ENCODE peak calls at places on chromosomes 16 and 17, in six cellular contexts. One of them, this sample, is unnamed.

GRCh38 chr17:44557653-44558285 is 485 bp downstream of the FZD2 start:
- DNase-seq in HCT116: no peak
- DNase-seq in astrocyte: peak; percentile 69
- DNase-seq in fibroblast of lung: peak; percentile 73
- DNase-seq in CD8-positive, alpha-beta T cell: no peak
- DNase-seq in left ventricle myocardium inferior: peak; percentile 41
- DNase-seq in this sample: peak; percentile 73

GRCh38 chr17:78040561-78041400 is 82.3 kb downstream of the TNRC6C start:
- DNase-seq in HCT116: peak; percentile 56
- DNase-seq in astrocyte: peak; percentile 39
- DNase-seq in fibroblast of lung: peak; percentile 65
- DNase-seq in CD8-positive, alpha-beta T cell: no peak
- DNase-seq in left ventricle myocardium inferior: peak; percentile 63
- DNase-seq in this sample: peak; percentile 44

GRCh38 chr17:17076066-17076465 is 33.8 kb downstream of the MPRIP start:
- DNase-seq in HCT116: no peak
- DNase-seq in astrocyte: no peak
- DNase-seq in fibroblast of lung: no peak
- DNase-seq in CD8-positive, alpha-beta T cell: no peak
- DNase-seq in left ventricle myocardium inferior: no peak
- DNase-seq in this sample: no peak

GRCh38 chr16:69600202-69600601 is 34.4 kb downstream of the NFAT5 start:
- DNase-seq in HCT116: no peak
- DNase-seq in astrocyte: no peak
- DNase-seq in fibroblast of lung: no peak
- DNase-seq in CD8-positive, alpha-beta T cell: no peak
- DNase-seq in left ventricle myocardium inferior: no peak
- DNase-seq in this sample: no peak

GRCh38 chr17:78568494-78569115 is 8.6 kb downstream of the DNAH17 start:
- DNase-seq in HCT116: no peak
- DNase-seq in astrocyte: peak; percentile 10
- DNase-seq in fibroblast of lung: peak; percentile 21
- DNase-seq in CD8-positive, alpha-beta T cell: no peak
- DNase-seq in left ventricle myocardium inferior: no peak
- DNase-seq in this sample: no peak

GRCh38 chr17:78127240-78127887 is 1.2 kb downstream of the TMC6 start:
- DNase-seq in HCT116: no peak
- DNase-seq in astrocyte: no peak
- DNase-seq in fibroblast of lung: no peak
- DNase-seq in CD8-positive, alpha-beta T cell: peak; percentile 64
- DNase-seq in left ventricle myocardium inferior: peak; percentile 78
- DNase-seq in this sample: no peak

GRCh38 chr16:30526137-30526822 is at the start of gene ZNF768:
- DNase-seq in HCT116: no peak
- DNase-seq in astrocyte: no peak
- DNase-seq in fibroblast of lung: peak; percentile 9
- DNase-seq in CD8-positive, alpha-beta T cell: peak; percentile 30
- DNase-seq in left ventricle myocardium inferior: peak; percentile 39
- DNase-seq in this sample: no peak

GRCh38 chr16:12544477-12545291 is 259.0 kb downstream of the CPPED1 start:
- DNase-seq in HCT116: no peak
- DNase-seq in astrocyte: peak; percentile 21
- DNase-seq in fibroblast of lung: no peak
- DNase-seq in CD8-positive, alpha-beta T cell: no peak
- DNase-seq in left ventricle myocardium inferior: no peak
- DNase-seq in this sample: no peak

GRCh38 chr16:20904507-20905079 is 4.0 kb downstream of the LYRM1 start:
- DNase-seq in HCT116: peak; percentile 85
- DNase-seq in astrocyte: peak; percentile 98
- DNase-seq in fibroblast of lung: peak; percentile 59
- DNase-seq in CD8-positive, alpha-beta T cell: no peak
- DNase-seq in left ventricle myocardium inferior: no peak
- DNase-seq in this sample: peak; percentile 78

GRCh38 chr17:43314582-43314981 is 80.8 kb upstream of the RNU2-1 start:
- DNase-seq in HCT116: no peak
- DNase-seq in astrocyte: no peak
- DNase-seq in fibroblast of lung: no peak
- DNase-seq in CD8-positive, alpha-beta T cell: no peak
- DNase-seq in left ventricle myocardium inferior: no peak
- DNase-seq in this sample: no peak

GRCh38 chr16:89290472-89290871 is 73.0 kb downstream of the ZNF778 start:
- DNase-seq in HCT116: no peak
- DNase-seq in astrocyte: no peak
- DNase-seq in fibroblast of lung: no peak
- DNase-seq in CD8-positive, alpha-beta T cell: no peak
- DNase-seq in left ventricle myocardium inferior: no peak
- DNase-seq in this sample: no peak

GRCh38 chr16:53509906-53510703 is 7.1 kb upstream of the AKTIP start:
- DNase-seq in HCT116: peak; percentile 38
- DNase-seq in astrocyte: peak; percentile 20
- DNase-seq in fibroblast of lung: peak; percentile 71
- DNase-seq in CD8-positive, alpha-beta T cell: peak; percentile 31
- DNase-seq in left ventricle myocardium inferior: peak; percentile 68
- DNase-seq in this sample: no peak

GRCh38 chr16:74480150-74481029 is 59.1 kb upstream of the CLEC18B start:
- DNase-seq in HCT116: peak; percentile 71
- DNase-seq in astrocyte: peak; percentile 33
- DNase-seq in fibroblast of lung: peak; percentile 34
- DNase-seq in CD8-positive, alpha-beta T cell: no peak
- DNase-seq in left ventricle myocardium inferior: peak; percentile 30
- DNase-seq in this sample: peak; percentile 74

GRCh38 chr17:61495161-61495857 is 43.1 kb downstream of the TBX4 start:
- DNase-seq in HCT116: peak; percentile 93
- DNase-seq in astrocyte: peak; percentile 33
- DNase-seq in fibroblast of lung: peak; percentile 38
- DNase-seq in CD8-positive, alpha-beta T cell: no peak
- DNase-seq in left ventricle myocardium inferior: no peak
- DNase-seq in this sample: no peak

GRCh38 chr16:65125322-65125721 is 3.5 kb upstream of the CDH11 start:
- DNase-seq in HCT116: no peak
- DNase-seq in astrocyte: peak; percentile 52
- DNase-seq in fibroblast of lung: no peak
- DNase-seq in CD8-positive, alpha-beta T cell: no peak
- DNase-seq in left ventricle myocardium inferior: no peak
- DNase-seq in this sample: no peak

GRCh38 chr16:20397468-20398074 is 7.0 kb downstream of the PDILT start:
- DNase-seq in HCT116: no peak
- DNase-seq in astrocyte: no peak
- DNase-seq in fibroblast of lung: no peak
- DNase-seq in CD8-positive, alpha-beta T cell: no peak
- DNase-seq in left ventricle myocardium inferior: no peak
- DNase-seq in this sample: no peak

GRCh38 chr16:35737076-35737475 is 2277.7 kb downstream of the TP53TG3F start:
- DNase-seq in HCT116: no peak
- DNase-seq in astrocyte: no peak
- DNase-seq in fibroblast of lung: no peak
- DNase-seq in CD8-positive, alpha-beta T cell: no peak
- DNase-seq in left ventricle myocardium inferior: no peak
- DNase-seq in this sample: no peak

GRCh38 chr17:3796822-3797170 is 4.2 kb downstream of the ITGAE start:
- DNase-seq in HCT116: no peak
- DNase-seq in astrocyte: no peak
- DNase-seq in fibroblast of lung: no peak
- DNase-seq in CD8-positive, alpha-beta T cell: no peak
- DNase-seq in left ventricle myocardium inferior: no peak
- DNase-seq in this sample: no peak

GRCh38 chr16:77574867-77575619 is 140.2 kb upstream of the ADAMTS18 start:
- DNase-seq in HCT116: no peak
- DNase-seq in astrocyte: peak; percentile 32
- DNase-seq in fibroblast of lung: no peak
- DNase-seq in CD8-positive, alpha-beta T cell: no peak
- DNase-seq in left ventricle myocardium inferior: no peak
- DNase-seq in this sample: no peak

GRCh38 chr17:74760404-74761105 is 12.1 kb downstream of the NHERF1 start:
- DNase-seq in HCT116: no peak
- DNase-seq in astrocyte: no peak
- DNase-seq in fibroblast of lung: no peak
- DNase-seq in CD8-positive, alpha-beta T cell: no peak
- DNase-seq in left ventricle myocardium inferior: no peak
- DNase-seq in this sample: peak; percentile 81

GRCh38 chr16:77841275-77841640 is 52.9 kb downstream of the VAT1L start:
- DNase-seq in HCT116: no peak
- DNase-seq in astrocyte: no peak
- DNase-seq in fibroblast of lung: no peak
- DNase-seq in CD8-positive, alpha-beta T cell: no peak
- DNase-seq in left ventricle myocardium inferior: no peak
- DNase-seq in this sample: no peak

GRCh38 chr17:28973414-28973813 is 22.1 kb upstream of the PHF12 start:
- DNase-seq in HCT116: no peak
- DNase-seq in astrocyte: peak; percentile 68
- DNase-seq in fibroblast of lung: peak; percentile 33
- DNase-seq in CD8-positive, alpha-beta T cell: no peak
- DNase-seq in left ventricle myocardium inferior: peak; percentile 84
- DNase-seq in this sample: no peak

GRCh38 chr17:67239597-67239996 is 5.4 kb downstream of the HELZ start:
- DNase-seq in HCT116: no peak
- DNase-seq in astrocyte: peak; percentile 72
- DNase-seq in fibroblast of lung: peak; percentile 49
- DNase-seq in CD8-positive, alpha-beta T cell: no peak
- DNase-seq in left ventricle myocardium inferior: no peak
- DNase-seq in this sample: peak; percentile 68

GRCh38 chr16:57000271-57001025 is 11.1 kb downstream of the NLRC5 start:
- DNase-seq in HCT116: peak; percentile 19
- DNase-seq in astrocyte: peak; percentile 95
- DNase-seq in fibroblast of lung: peak; percentile 87
- DNase-seq in CD8-positive, alpha-beta T cell: no peak
- DNase-seq in left ventricle myocardium inferior: peak; percentile 61
- DNase-seq in this sample: peak; percentile 88

GRCh38 chr16:57001026-57001669 is 11.8 kb downstream of the NLRC5 start:
- DNase-seq in HCT116: no peak
- DNase-seq in astrocyte: no peak
- DNase-seq in fibroblast of lung: no peak
- DNase-seq in CD8-positive, alpha-beta T cell: no peak
- DNase-seq in left ventricle myocardium inferior: no peak
- DNase-seq in this sample: no peak

GRCh38 chr16:57004387-57005250 is 15.3 kb downstream of the NLRC5 start:
- DNase-seq in HCT116: no peak
- DNase-seq in astrocyte: no peak
- DNase-seq in fibroblast of lung: no peak
- DNase-seq in CD8-positive, alpha-beta T cell: no peak
- DNase-seq in left ventricle myocardium inferior: no peak
- DNase-seq in this sample: peak; percentile 49

GRCh38 chr16:57007050-57007449 is 17.7 kb downstream of the NLRC5 start:
- DNase-seq in HCT116: no peak
- DNase-seq in astrocyte: no peak
- DNase-seq in fibroblast of lung: no peak
- DNase-seq in CD8-positive, alpha-beta T cell: no peak
- DNase-seq in left ventricle myocardium inferior: no peak
- DNase-seq in this sample: no peak

GRCh38 chr16:57003439-57004386 is 14.4 kb downstream of the NLRC5 start:
- DNase-seq in HCT116: no peak
- DNase-seq in astrocyte: no peak
- DNase-seq in fibroblast of lung: no peak
- DNase-seq in CD8-positive, alpha-beta T cell: no peak
- DNase-seq in left ventricle myocardium inferior: no peak
- DNase-seq in this sample: no peak
- H3K4me1 ChIP-seq in HCT116: no peaks in the 10 kb centered on the region
- H3K4me1 ChIP-seq in astrocyte: peaks cover 19% of the 10 kb centered on the region
- H3K4me1 ChIP-seq in fibroblast of lung: peaks cover 14% of the 10 kb centered on the region
- H3K4me1 ChIP-seq in CD8-positive, alpha-beta T cell: peaks cover 87% of the 10 kb centered on the region
- H3K4me1 ChIP-seq in left ventricle myocardium inferior: peaks cover 34% of the 10 kb centered on the region
- H3K4me1 ChIP-seq in this sample: peaks cover 7% of the 10 kb centered on the region

GRCh38 chr17:39863918-39864746 is at the start of gene IKZF3:
- DNase-seq in HCT116: no peak
- DNase-seq in astrocyte: no peak
- DNase-seq in fibroblast of lung: peak; percentile 5
- DNase-seq in CD8-positive, alpha-beta T cell: peak; percentile 69
- DNase-seq in left ventricle myocardium inferior: peak; percentile 21
- DNase-seq in this sample: peak; percentile 50
- TF ChIP-seq CTCF in HCT116: peak; percentile 27
- TF ChIP-seq CTCF in astrocyte: no peak
- TF ChIP-seq CTCF in fibroblast of lung: no peak
- TF ChIP-seq CTCF in CD8-positive, alpha-beta T cell: peak; percentile 49
- TF ChIP-seq CTCF in left ventricle myocardium inferior: peak; percentile 29
- TF ChIP-seq CTCF in this sample: peak; percentile 78

DNA sequence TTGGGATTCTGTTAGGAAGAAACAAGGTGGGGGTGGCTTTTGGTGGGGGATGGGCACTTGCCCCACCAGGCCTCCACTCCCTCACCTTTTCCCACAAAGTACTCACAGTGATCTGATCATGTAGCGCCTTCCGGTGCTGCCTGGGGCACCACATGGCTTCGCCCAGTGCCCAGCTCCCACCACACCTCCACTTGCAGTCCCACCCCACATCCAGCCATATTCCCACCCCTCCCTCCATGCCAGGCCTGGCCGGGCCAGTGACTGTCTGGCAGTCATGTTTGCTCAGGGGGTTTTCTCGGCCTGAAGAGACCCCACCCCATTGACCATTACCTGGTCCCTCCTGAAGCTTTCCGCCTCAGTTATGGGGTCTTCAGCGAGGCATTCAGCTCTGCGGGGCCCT is 201.5 kb downstream of the SPECC1 start:
- DNase-seq in HCT116: no peak
- DNase-seq in astrocyte: no peak
- DNase-seq in fibroblast of lung: no peak
- DNase-seq in CD8-positive, alpha-beta T cell: no peak
- DNase-seq in left ventricle myocardium inferior: no peak
- DNase-seq in this sample: no peak
- H3K27me3 ChIP-seq in HCT116: no peaks in the 10 kb centered on the region
- H3K27me3 ChIP-seq in astrocyte: no peaks in the 10 kb centered on the region
- H3K27me3 ChIP-seq in fibroblast of lung: no peaks in the 10 kb centered on the region
- H3K27me3 ChIP-seq in CD8-positive, alpha-beta T cell: no peaks in the 10 kb centered on the region
- H3K27me3 ChIP-seq in left ventricle myocardium inferior: no peaks in the 10 kb centered on the region
- H3K27me3 ChIP-seq in this sample: no peaks in the 10 kb centered on the region

GRCh38 chr16:85838876-85839585 is 39.5 kb downstream of the COX4I1 start:
- DNase-seq in HCT116: no peak
- DNase-seq in astrocyte: no peak
- DNase-seq in fibroblast of lung: no peak
- DNase-seq in CD8-positive, alpha-beta T cell: no peak
- DNase-seq in left ventricle myocardium inferior: no peak
- DNase-seq in this sample: no peak

GRCh38 chr16:85842435-85842834 is 42.9 kb downstream of the COX4I1 start:
- DNase-seq in HCT116: no peak
- DNase-seq in astrocyte: no peak
- DNase-seq in fibroblast of lung: no peak
- DNase-seq in CD8-positive, alpha-beta T cell: no peak
- DNase-seq in left ventricle myocardium inferior: no peak
- DNase-seq in this sample: no peak

GRCh38 chr16:85840395-85840794 is 40.9 kb downstream of the COX4I1 start:
- DNase-seq in HCT116: no peak
- DNase-seq in astrocyte: no peak
- DNase-seq in fibroblast of lung: no peak
- DNase-seq in CD8-positive, alpha-beta T cell: no peak
- DNase-seq in left ventricle myocardium inferior: no peak
- DNase-seq in this sample: no peak

GRCh38 chr16:85839681-85840240 is 40.3 kb downstream of the COX4I1 start:
- DNase-seq in HCT116: no peak
- DNase-seq in astrocyte: no peak
- DNase-seq in fibroblast of lung: no peak
- DNase-seq in CD8-positive, alpha-beta T cell: no peak
- DNase-seq in left ventricle myocardium inferior: no peak
- DNase-seq in this sample: no peak

DNA sequence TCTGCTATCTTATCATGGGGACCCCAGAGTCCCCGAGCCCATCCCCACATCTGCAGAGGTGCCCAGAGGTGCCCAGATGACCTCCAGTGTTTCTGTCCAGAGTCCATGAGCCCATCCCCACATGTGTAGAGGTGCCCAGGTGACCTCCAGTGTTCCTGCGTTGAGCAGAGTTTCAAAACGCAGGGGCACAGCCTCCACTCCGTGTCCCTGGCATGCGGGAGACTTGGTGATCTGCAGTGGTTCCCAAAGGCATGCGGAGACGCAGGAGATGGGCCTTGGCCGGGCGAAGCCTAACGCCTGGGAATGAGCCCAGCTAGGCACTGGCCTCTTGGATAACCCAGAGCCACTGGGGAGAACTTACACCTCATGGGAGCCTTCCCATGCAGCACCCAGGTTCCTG is 41.3 kb downstream of the COX4I1 start:
- DNase-seq in HCT116: no peak
- DNase-seq in astrocyte: no peak
- DNase-seq in fibroblast of lung: no peak
- DNase-seq in CD8-positive, alpha-beta T cell: no peak
- DNase-seq in left ventricle myocardium inferior: no peak
- DNase-seq in this sample: no peak
- H3K4me1 ChIP-seq in HCT116: no peaks in the 10 kb centered on the region
- H3K4me1 ChIP-seq in astrocyte: no peaks in the 10 kb centered on the region
- H3K4me1 ChIP-seq in fibroblast of lung: no peaks in the 10 kb centered on the region
- H3K4me1 ChIP-seq in CD8-positive, alpha-beta T cell: peaks cover 5% of the 10 kb centered on the region
- H3K4me1 ChIP-seq in left ventricle myocardium inferior: no peaks in the 10 kb centered on the region
- H3K4me1 ChIP-seq in this sample: no peaks in the 10 kb centered on the region